ENCODE peak calls at places on chromosomes 4 and X, in ten cellular contexts. O, B, S, J, F, I, Y, C, D and E are unnamed samples.

GRCh38 chr4:73740353-73740778 is at the start of gene CXCL8:
- DNase-seq in S (peak), F (no peak), I (no peak), Y (no peak), C (peak), J (peak), B (peak), O (peak), D (peak), E (no peak)

GRCh38 chr4:80265571-80266266 is 745 bp upstream of the FGF5 start:
- DNase-seq in D (peak), O (no peak), S (no peak), I (peak), B (no peak), J (no peak), C (no peak), F (no peak), Y (no peak), E (no peak)

GRCh38 chr4:141409556-141409955 is 188.9 kb downstream of the ZNF330 start:
- DNase-seq in O (no peak), J (no peak), D (no peak), S (no peak), I (no peak), C (no peak), B (no peak), Y (no peak), F (no peak), E (no peak)

GRCh38 chr4:93888308-93888707 is 59.8 kb downstream of the ATOH1 start:
- DNase-seq in J (no peak), Y (no peak), O (no peak), S (no peak), B (no peak), I (no peak), F (no peak), C (no peak), D (no peak), E (no peak)

GRCh38 chr4:27702710-27703431 is 842.2 kb downstream of the STIM2 start:
- DNase-seq in D (no peak), B (peak), F (peak), O (no peak), C (no peak), Y (peak), J (no peak), I (peak), S (no peak), E (peak)

GRCh38 chrX:110003167-110004156 is 548 bp downstream of the TMEM164 start:
- DNase-seq in D (no peak), S (no peak), O (peak), I (peak), Y (peak), C (no peak), B (no peak), F (no peak), J (no peak), E (no peak)

GRCh38 chrX:46444011-46444410 is 101.2 kb downstream of the ZNF674 start:
- DNase-seq in F (no peak), J (no peak), S (no peak), O (no peak), Y (peak), C (no peak), I (no peak), D (peak), B (no peak), E (no peak)

GRCh38 chr4:138175337-138175794 is 66.8 kb downstream of the SLC7A11 start:
- DNase-seq in S (peak), I (no peak), Y (no peak), B (no peak), F (no peak), D (no peak), O (peak), J (no peak), C (no peak), E (no peak)

GRCh38 chr4:76624271-76624681 is 189.2 kb downstream of the SHROOM3 start:
- DNase-seq in Y (peak), D (peak), B (no peak), C (no peak), O (no peak), F (no peak), S (no peak), I (no peak), J (no peak), E (peak)

GRCh38 chrX:15576019-15576418 is 24.7 kb downstream of the ACE2 start:
- DNase-seq in Y (no peak), D (no peak), J (no peak), S (no peak), B (no peak), O (no peak), I (no peak), F (no peak), C (no peak), E (no peak)

GRCh38 chr4:150739591-150739990 is 157.6 kb downstream of the MAB21L2 start:
- DNase-seq in C (no peak), B (no peak), O (no peak), I (no peak), S (no peak), Y (no peak), D (no peak), J (no peak), F (no peak), E (no peak)

GRCh38 chr4:147134536-147135210 is 189.0 kb upstream of the TTC29 start:
- DNase-seq in D (no peak), J (no peak), S (no peak), F (no peak), C (no peak), O (no peak), I (no peak), B (no peak), Y (no peak), E (no peak)

GRCh38 chr4:45331796-45332195 is 605.4 kb upstream of the GNPDA2 start:
- DNase-seq in S (no peak), D (no peak), F (no peak), I (no peak), Y (no peak), C (no peak), B (no peak), O (no peak), J (no peak), E (no peak)

GRCh38 chrX:47174846-47175587 is 18.6 kb upstream of the UBA1 start:
- DNase-seq in B (no peak), C (peak), D (no peak), F (no peak), I (no peak), O (no peak), J (no peak), Y (no peak), S (no peak), E (no peak)

GRCh38 chrX:155266446-155266845 is 2.2 kb upstream of the RAB39B start:
- DNase-seq in O (no peak), I (no peak), B (no peak), F (no peak), Y (no peak), J (no peak), C (no peak), D (no peak), S (no peak), E (no peak)

GRCh38 chr4:178577933-178578332 is 1135.7 kb upstream of the AGA start:
- DNase-seq in J (no peak), I (no peak), Y (no peak), S (no peak), C (no peak), F (no peak), O (no peak), D (no peak), B (no peak), E (no peak)

GRCh38 chr4:583820-584219 is 7.7 kb upstream of the TMEM271 start:
- DNase-seq in C (no peak), J (no peak), S (no peak), F (no peak), I (no peak), D (no peak), B (no peak), Y (no peak), O (no peak), E (no peak)

GRCh38 chr4:137387924-137388323 is 144.4 kb downstream of the PCDH18 start:
- DNase-seq in C (no peak), B (no peak), D (peak), J (no peak), S (no peak), Y (no peak), O (no peak), I (no peak), F (no peak), E (no peak)

GRCh38 chr4:97394653-97395052 is 748.6 kb downstream of the STPG2 start:
- DNase-seq in B (no peak), I (no peak), D (no peak), F (no peak), C (no peak), J (no peak), Y (no peak), S (no peak), O (no peak), E (no peak)

GRCh38 chr4:107692197-107692596 is 27.8 kb downstream of the PAPSS1 start:
- DNase-seq in C (no peak), Y (no peak), B (no peak), S (no peak), J (no peak), O (no peak), F (no peak), I (no peak), D (no peak), E (no peak)

GRCh38 chr4:145935253-145936141 is 3.1 kb downstream of the ZNF827 start:
- DNase-seq in F (peak), S (no peak), J (no peak), B (no peak), D (peak), I (peak), Y (peak), C (no peak), O (peak), E (peak)

GRCh38 chr4:183563874-183564273 is 59.0 kb downstream of the ING2 start:
- DNase-seq in J (no peak), D (peak), O (no peak), Y (peak), F (no peak), B (no peak), C (no peak), S (no peak), I (no peak), E (no peak)

GRCh38 chr4:149409186-149410056 is 406.2 kb downstream of the IQCM start:
- DNase-seq in D (peak), O (peak), F (no peak), J (peak), I (no peak), B (no peak), C (peak), S (no peak), Y (no peak), E (peak)

GRCh38 chr4:64967286-64967685 is 558.0 kb upstream of the TECRL start:
- DNase-seq in Y (no peak), S (no peak), J (no peak), D (no peak), C (no peak), O (no peak), I (no peak), B (no peak), F (no peak), E (no peak)

GRCh38 chr4:104093247-104093646 is 373.5 kb upstream of the TACR3 start:
- DNase-seq in C (no peak), Y (no peak), D (no peak), F (no peak), O (no peak), S (no peak), B (no peak), I (no peak), J (no peak), E (no peak)

GRCh38 chrX:69031181-69031580 is 134.1 kb downstream of the PJA1 start:
- DNase-seq in J (no peak), D (no peak), I (peak), S (no peak), O (no peak), B (no peak), C (no peak), F (no peak), Y (no peak), E (no peak)

GRCh38 chr4:76874176-76874575 is 23.8 kb downstream of the SOWAHB start:
- DNase-seq in D (peak), Y (no peak), F (no peak), I (no peak), C (no peak), J (no peak), B (no peak), S (no peak), O (no peak), E (no peak)

GRCh38 chrX:48083212-48083611 is 11.8 kb upstream of the ZNF630 start:
- DNase-seq in S (no peak), B (no peak), Y (peak), O (peak), D (peak), F (peak), J (no peak), C (no peak), I (peak), E (peak)

GRCh38 chrX:131827935-131828334 is 195.2 kb upstream of the STK26 start:
- DNase-seq in C (no peak), S (no peak), I (no peak), O (no peak), Y (peak), F (no peak), B (no peak), D (peak), J (no peak), E (no peak)

GRCh38 chr4:152970102-152970820 is 34.1 kb downstream of the FHDC1 start:
- DNase-seq in J (no peak), B (no peak), C (peak), O (no peak), Y (no peak), D (peak), F (no peak), I (no peak), S (no peak), E (no peak)

GRCh38 chr4:53693408-53693807 is 102.1 kb upstream of the LNX1 start:
- DNase-seq in I (no peak), S (peak), D (no peak), F (no peak), C (no peak), O (no peak), Y (no peak), B (no peak), J (no peak), E (no peak)

GRCh38 chr4:174592985-174593335 is 70.7 kb upstream of the HPGD start:
- DNase-seq in Y (no peak), F (no peak), O (no peak), S (no peak), C (no peak), J (no peak), I (no peak), B (no peak), D (peak), E (no peak)